ENCODE peak calls at places on chromosome 7, in six cellular contexts. J, I, E, N, B and K are unnamed samples.

GRCh38 chr7:27143022-27143949 is at the start of gene HOXA5:
- DNase-seq in J (peak), I (peak), E (peak), N (no peak), B (no peak), K (peak)

GRCh38 chr7:128725524-128725923 is 13.6 kb upstream of the CALU start:
- DNase-seq in J (no peak), I (no peak), E (no peak), N (no peak), B (no peak), K (no peak)

GRCh38 chr7:6359021-6359420 is 86.6 kb upstream of the CYTH3 start:
- DNase-seq in J (peak), I (no peak), E (no peak), N (no peak), B (peak), K (no peak)

GRCh38 chr7:158413962-158414961 is 173.4 kb downstream of the PTPRN2 start:
- DNase-seq in J (peak), I (no peak), E (no peak), N (no peak), B (no peak), K (peak)

GRCh38 chr7:55343002-55343781 is 21.9 kb upstream of the LANCL2 start:
- DNase-seq in J (no peak), I (no peak), E (no peak), N (no peak), B (no peak), K (no peak)

GRCh38 chr7:66047426-66047825 is 28.2 kb upstream of the ASL start:
- DNase-seq in J (peak), I (peak), E (no peak), N (no peak), B (no peak), K (peak)

GRCh38 chr7:131010714-131011436 is 276.9 kb upstream of the KLF14 start:
- DNase-seq in J (peak), I (peak), E (no peak), N (no peak), B (peak), K (peak)

GRCh38 chr7:353746-354325 is 63.9 kb downstream of the FOXL3 start:
- DNase-seq in J (no peak), I (no peak), E (no peak), N (no peak), B (no peak), K (no peak)

GRCh38 chr7:52726493-52726892 is 308.9 kb upstream of the POM121L12 start:
- DNase-seq in J (no peak), I (no peak), E (no peak), N (no peak), B (no peak), K (no peak)

GRCh38 chr7:28329616-28330373 is 82.5 kb upstream of the CREB5 start:
- DNase-seq in J (peak), I (peak), E (no peak), N (no peak), B (peak), K (no peak)

GRCh38 chr7:106126170-106126938 is 14.2 kb upstream of the SYPL1 start:
- DNase-seq in J (peak), I (peak), E (no peak), N (no peak), B (peak), K (peak)

GRCh38 chr7:126940723-126941307 is 311.9 kb downstream of the GRM8 start:
- DNase-seq in J (no peak), I (no peak), E (no peak), N (no peak), B (no peak), K (no peak)

GRCh38 chr7:106015586-106016218 is 52.6 kb downstream of the CDHR3 start:
- DNase-seq in J (no peak), I (peak), E (no peak), N (no peak), B (no peak), K (peak)

DNA sequence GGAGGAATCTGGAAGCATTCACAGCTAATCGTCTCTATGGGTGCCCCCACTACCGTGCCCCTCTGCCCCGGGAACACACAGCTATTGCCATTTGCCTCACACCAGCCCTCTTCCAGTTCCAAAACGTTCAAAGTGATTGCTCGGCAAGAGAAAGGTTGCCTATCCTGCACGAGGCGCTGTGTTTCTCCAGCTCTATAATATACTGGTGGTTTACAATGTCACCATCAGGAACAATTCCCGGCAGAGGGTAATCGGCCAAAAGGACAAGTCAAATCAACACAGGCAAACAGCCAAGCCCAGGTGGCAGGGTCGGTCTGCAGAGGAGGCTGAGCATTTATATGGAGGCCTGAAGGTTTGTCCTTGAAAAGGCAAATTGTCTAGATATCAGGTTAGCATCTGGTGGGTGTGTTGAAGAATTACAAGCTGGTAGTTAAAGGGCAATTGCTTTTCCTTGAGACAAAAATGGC is 29.2 kb upstream of the TNS3 start:
- DNase-seq in J (no peak), I (no peak), E (no peak), N (no peak), B (no peak), K (no peak)
- H3K4me3 ChIP-seq in J (no peak), I (no peak), E (no peak), N (no peak), B (no peak), K (no peak)

GRCh38 chr7:135128931-135129330 is 18.9 kb upstream of the TMEM140 start:
- DNase-seq in J (no peak), I (no peak), E (no peak), N (no peak), B (no peak), K (no peak)

GRCh38 chr7:135129579-135129978 is 18.3 kb upstream of the TMEM140 start:
- DNase-seq in J (no peak), I (no peak), E (no peak), N (no peak), B (no peak), K (no peak)
- TF ChIP-seq CTCF in J (no peak), I (no peak), E (no peak), N (no peak), B (no peak), K (no peak)

DNA sequence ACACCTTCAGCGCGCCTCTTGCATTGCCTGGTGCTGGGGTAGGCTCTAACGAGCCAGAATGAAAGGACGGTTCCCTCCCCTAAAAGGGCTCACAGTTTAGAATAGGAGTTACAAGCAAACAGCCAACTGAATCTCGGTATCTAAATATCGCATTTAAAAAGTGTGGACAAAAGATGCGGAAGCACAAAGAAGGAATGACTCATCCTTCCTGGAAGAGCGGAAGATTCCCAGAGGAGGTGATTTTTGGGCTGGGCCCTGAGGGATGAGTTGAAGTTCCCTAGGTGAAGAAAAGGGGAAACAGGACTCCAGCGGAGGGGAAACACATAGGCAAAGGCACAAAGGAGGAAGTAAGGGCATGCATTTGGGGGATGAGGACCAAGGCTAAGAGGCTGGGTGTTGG is 29.9 kb downstream of the SRRM3 start:
- DNase-seq in J (peak), I (no peak), E (no peak), N (no peak), B (peak), K (no peak)
- H3K4me3 ChIP-seq in J (no peak), I (no peak), E (no peak), N (no peak), B (no peak), K (no peak)

DNA sequence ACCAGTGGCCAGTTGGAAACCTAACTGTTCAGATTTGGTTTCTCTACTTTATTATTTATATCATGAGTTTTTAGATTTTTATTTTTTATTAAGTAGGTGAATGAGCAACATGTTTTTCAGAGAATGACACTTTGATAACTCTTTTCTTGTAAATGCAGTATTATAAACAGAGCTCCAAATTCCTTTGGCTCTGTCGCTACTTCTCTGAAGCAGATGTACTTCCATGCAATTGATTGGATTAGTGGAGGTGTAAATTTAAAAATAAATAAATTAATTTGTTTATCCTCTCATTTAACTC is 34.3 kb upstream of the ICA1 start:
- DNase-seq in J (no peak), I (no peak), E (no peak), N (no peak), B (no peak), K (no peak)
- TF ChIP-seq CTCF in J (no peak), I (no peak), E (no peak), N (no peak), B (no peak), K (no peak)

DNA sequence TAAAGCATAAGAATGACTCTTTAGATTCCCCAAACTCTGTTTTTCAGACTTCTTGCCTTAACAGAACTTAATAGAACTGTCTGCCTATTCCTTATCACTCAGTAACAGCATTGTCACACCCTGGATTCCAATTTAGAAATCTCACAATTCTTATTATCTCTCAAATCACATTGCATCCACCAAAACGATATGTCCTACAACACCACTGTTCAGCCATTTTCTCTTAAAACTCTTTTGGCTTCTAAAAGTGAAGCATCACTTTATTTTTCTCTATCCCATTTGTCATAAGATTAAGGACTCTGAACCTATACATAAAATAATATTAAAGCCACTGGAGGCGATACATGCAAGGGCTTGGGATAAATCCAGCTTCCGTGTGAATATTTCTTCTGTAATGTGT is 1.2 kb upstream of the CPED1 start:
- DNase-seq in J (no peak), I (no peak), E (no peak), N (no peak), B (no peak), K (no peak)
- H3K4me3 ChIP-seq in J (no peak), I (no peak), E (no peak), N (no peak), B (no peak), K (no peak)